ENCODE peak calls at places on chromosomes 11 and 22, in eight cellular contexts. N, Z, E, K, M, B, S and U are unnamed samples.
A peak's percentile ranks its signal among the peaks of the same experiment; 100 is the strongest.

GRCh38 chr11:108370315-108370714 is 97.0 kb downstream of the C11orf65 start:
- DNase-seq in N (no peak), Z (no peak), E (no peak), K (no peak), M (no peak), B (no peak), S (no peak), U (no peak)

GRCh38 chr11:94909371-94909820 is 64.0 kb downstream of the CWC15 start:
- DNase-seq in N (no peak), Z (no peak), E (peak; percentile 29), K (no peak), M (no peak), B (no peak), S (no peak), U (peak; percentile 38)

GRCh38 chr22:28594784-28595324 is 84.8 kb downstream of the TTC28 start:
- DNase-seq in N (peak; percentile 86), Z (peak; percentile 68), E (peak; percentile 82), K (no peak), M (no peak), B (peak; percentile 74), S (peak; percentile 42), U (peak; percentile 76)

GRCh38 chr22:23574371-23574811 is 5.7 kb downstream of the IGLL1 start:
- DNase-seq in N (no peak), Z (no peak), E (no peak), K (no peak), M (peak; percentile 52), B (no peak), S (no peak), U (no peak)

GRCh38 chr11:59416613-59417012 is 9.6 kb downstream of the OR5A2 start:
- DNase-seq in N (no peak), Z (no peak), E (no peak), K (no peak), M (no peak), B (no peak), S (no peak), U (no peak)

GRCh38 chr11:112965601-112966125 is 4.4 kb downstream of the NCAM1 start:
- DNase-seq in N (no peak), Z (no peak), E (no peak), K (no peak), M (no peak), B (peak; percentile 10), S (no peak), U (no peak)

GRCh38 chr11:6448574-6448973 is 7.8 kb upstream of the HPX start:
- DNase-seq in N (no peak), Z (no peak), E (no peak), K (no peak), M (no peak), B (no peak), S (no peak), U (no peak)

GRCh38 chr11:34147581-34147980 is 42.2 kb downstream of the NAT10 start:
- DNase-seq in N (no peak), Z (no peak), E (no peak), K (no peak), M (no peak), B (no peak), S (no peak), U (no peak)

GRCh38 chr11:67117176-67117575 is 1.9 kb upstream of the KDM2A start:
- DNase-seq in N (no peak), Z (no peak), E (no peak), K (no peak), M (no peak), B (no peak), S (no peak), U (no peak)

GRCh38 chr11:492416-493226 is 14.4 kb downstream of the RNH1 start:
- DNase-seq in N (no peak), Z (no peak), E (no peak), K (peak; percentile 76), M (no peak), B (no peak), S (no peak), U (no peak)

GRCh38 chr11:102317099-102317767 is at the start of gene BIRC3:
- DNase-seq in N (peak; percentile 88), Z (peak; percentile 96), E (peak; percentile 97), K (peak; percentile 69), M (peak; percentile 96), B (peak; percentile 75), S (peak; percentile 77), U (peak; percentile 88)

GRCh38 chr11:103940542-103940941 is 95.9 kb upstream of the DDI1 start:
- DNase-seq in N (no peak), Z (peak; percentile 39), E (no peak), K (no peak), M (no peak), B (no peak), S (no peak), U (no peak)

GRCh38 chr11:72013765-72014711 is 15.3 kb downstream of the IL18BP start:
- DNase-seq in N (peak; percentile 44), Z (no peak), E (no peak), K (no peak), M (no peak), B (no peak), S (no peak), U (peak; percentile 37)

GRCh38 chr11:72012897-72013721 is 14.4 kb downstream of the IL18BP start:
- DNase-seq in N (peak; percentile 85), Z (peak; percentile 45), E (peak; percentile 80), K (no peak), M (no peak), B (no peak), S (peak; percentile 4), U (peak; percentile 94)

GRCh38 chr11:72010529-72011233 is 12.0 kb downstream of the IL18BP start:
- DNase-seq in N (no peak), Z (no peak), E (no peak), K (no peak), M (no peak), B (no peak), S (peak; percentile 9), U (no peak)

GRCh38 chr11:72014761-72015320 is 16.1 kb downstream of the IL18BP start:
- DNase-seq in N (no peak), Z (no peak), E (no peak), K (no peak), M (no peak), B (no peak), S (no peak), U (no peak)

DNA sequence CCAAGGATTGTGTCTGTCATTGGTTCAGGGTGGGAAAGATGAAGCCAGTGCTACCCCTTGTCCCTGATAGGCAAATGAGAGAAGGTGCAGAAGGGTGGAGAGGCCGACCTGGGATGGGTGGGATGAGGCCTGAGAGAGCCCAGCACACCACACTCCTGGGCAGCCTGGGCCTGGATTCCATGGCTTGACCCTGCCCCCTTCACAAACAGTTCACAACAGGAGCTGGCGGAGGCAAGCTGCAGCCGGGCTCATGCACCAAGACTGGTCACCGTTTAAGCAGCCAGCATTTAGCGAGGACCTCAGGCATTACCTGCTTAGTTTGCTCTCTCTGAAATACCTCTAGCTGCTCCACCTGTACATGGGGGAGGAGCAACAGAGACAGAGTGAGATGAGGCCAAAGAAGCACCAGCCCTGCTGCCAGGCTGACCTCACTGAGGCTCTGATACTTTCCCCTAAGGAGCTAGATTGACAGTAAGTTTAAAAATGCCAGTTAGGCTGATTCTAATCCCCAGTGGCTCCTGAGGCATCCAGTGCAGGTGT is 13.5 kb downstream of the IL18BP start:
- DNase-seq in N (no peak), Z (no peak), E (no peak), K (no peak), M (no peak), B (no peak), S (peak; percentile 18), U (no peak)
- TF ChIP-seq CTCF in N (no peak), Z (no peak), E (no peak), K (no peak), M (no peak), B (no peak), S (no peak), U (no peak)

DNA sequence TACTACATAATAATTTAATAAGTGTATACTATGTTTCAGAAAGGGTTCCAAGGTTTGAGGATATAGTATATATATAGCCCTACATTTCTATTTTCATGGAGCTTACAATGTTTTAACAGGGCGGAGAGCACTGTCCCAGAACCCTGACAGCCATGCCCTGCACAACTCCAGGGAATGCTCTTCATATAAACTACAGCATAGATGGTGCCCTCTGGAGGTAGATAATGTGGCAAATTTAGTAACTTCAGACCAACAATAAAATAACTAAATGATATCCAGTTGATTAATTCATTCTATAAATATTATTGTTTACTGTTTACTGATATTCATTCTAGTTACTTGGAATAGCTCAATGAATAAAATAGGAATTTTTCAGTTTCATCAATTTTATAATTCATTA is 693.7 kb upstream of the CCDC179 start:
- DNase-seq in N (no peak), Z (peak; percentile 13), E (no peak), K (no peak), M (no peak), B (no peak), S (no peak), U (no peak)
- TF ChIP-seq CTCF in N (no peak), Z (peak; percentile 16), E (no peak), K (no peak), M (no peak), B (peak; percentile 18), S (no peak), U (no peak)

DNA sequence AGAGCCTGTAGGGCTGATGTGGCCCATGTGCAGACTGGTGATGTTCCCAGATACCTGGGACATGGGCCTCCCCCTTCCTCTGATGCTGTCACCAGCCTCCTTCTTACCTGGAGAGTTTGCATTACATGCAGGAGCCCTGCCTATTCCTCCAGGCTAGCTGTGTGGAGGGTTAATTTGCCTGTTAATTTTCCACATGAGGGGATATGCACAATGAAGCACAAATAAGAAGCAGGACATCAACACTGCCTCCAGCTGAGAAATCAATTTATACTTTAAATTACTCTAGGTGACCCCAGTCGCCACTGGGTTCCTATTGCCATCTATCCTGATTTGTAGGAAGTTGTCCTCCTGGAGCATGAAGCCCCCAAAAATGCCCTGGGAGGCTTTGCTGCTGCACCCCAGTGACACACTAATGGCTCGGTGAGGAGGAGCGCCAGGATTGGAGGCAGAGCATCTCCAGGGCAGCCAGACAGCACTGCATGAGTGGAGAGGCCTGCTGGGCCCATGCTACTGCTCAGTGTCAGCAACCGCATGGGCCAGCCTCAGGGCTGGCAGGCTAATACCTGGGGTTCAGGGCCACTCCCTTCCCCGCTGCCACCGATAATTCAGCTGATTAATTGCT is 101.6 kb upstream of the USP47 start:
- DNase-seq in N (no peak), Z (no peak), E (no peak), K (no peak), M (no peak), B (peak; percentile 52), S (no peak), U (no peak)
- TF ChIP-seq CTCF in N (no peak), Z (no peak), E (no peak), K (no peak), M (no peak), B (no peak), S (no peak), U (no peak)

GRCh38 chr11:77557553-77557952 is 32.2 kb upstream of the AQP11 start:
- DNase-seq in N (peak; percentile 21), Z (peak; percentile 27), E (peak; percentile 37), K (peak; percentile 56), M (no peak), B (peak; percentile 65), S (no peak), U (peak; percentile 19)
- TF ChIP-seq CTCF in N (peak; percentile 36), Z (peak; percentile 11), E (no peak), K (peak; percentile 71), M (no peak), B (peak; percentile 53), S (peak; percentile 36), U (peak; percentile 33)